ENCODE peak calls at places on chromosome 16, in eight cellular contexts. One of them, this sample, is unnamed.
A peak's percentile ranks its signal among the peaks of the same experiment; 100 is the strongest.

GRCh38 chr16:72380283-72380682 is 208.3 kb upstream of the PMFBP1 start:
- DNase-seq in adrenal gland: no peak
- DNase-seq in tibial nerve: no peak
- DNase-seq in IMR-90: no peak
- DNase-seq in A549: no peak
- DNase-seq in testis: no peak
- DNase-seq in K562: no peak
- DNase-seq in lower leg skin: no peak
- DNase-seq in this sample: no peak

GRCh38 chr16:30053376-30054015 is 12.1 kb upstream of the ALDOA start:
- DNase-seq in adrenal gland: no peak
- DNase-seq in tibial nerve: no peak
- DNase-seq in IMR-90: peak; percentile 57
- DNase-seq in A549: no peak
- DNase-seq in testis: no peak
- DNase-seq in K562: no peak
- DNase-seq in lower leg skin: no peak
- DNase-seq in this sample: no peak

GRCh38 chr16:72711823-72712222 is 336.1 kb downstream of the ZFHX3 start:
- DNase-seq in adrenal gland: no peak
- DNase-seq in tibial nerve: no peak
- DNase-seq in IMR-90: no peak
- DNase-seq in A549: no peak
- DNase-seq in testis: no peak
- DNase-seq in K562: no peak
- DNase-seq in lower leg skin: no peak
- DNase-seq in this sample: peak; percentile 1

GRCh38 chr16:29962344-29962994 is 590 bp downstream of the TMEM219 start:
- DNase-seq in adrenal gland: no peak
- DNase-seq in tibial nerve: peak; percentile 20
- DNase-seq in IMR-90: peak; percentile 27
- DNase-seq in A549: peak; percentile 30
- DNase-seq in testis: peak; percentile 29
- DNase-seq in K562: peak; percentile 20
- DNase-seq in lower leg skin: no peak
- DNase-seq in this sample: no peak

GRCh38 chr16:70402916-70403659 is 35.8 kb downstream of the ST3GAL2 start:
- DNase-seq in adrenal gland: no peak
- DNase-seq in tibial nerve: no peak
- DNase-seq in IMR-90: peak; percentile 63
- DNase-seq in A549: no peak
- DNase-seq in testis: no peak
- DNase-seq in K562: no peak
- DNase-seq in lower leg skin: no peak
- DNase-seq in this sample: no peak

GRCh38 chr16:15493416-15494181 is 59.2 kb downstream of the BMERB1 start:
- DNase-seq in adrenal gland: no peak
- DNase-seq in tibial nerve: no peak
- DNase-seq in IMR-90: peak; percentile 52
- DNase-seq in A549: no peak
- DNase-seq in testis: no peak
- DNase-seq in K562: no peak
- DNase-seq in lower leg skin: no peak
- DNase-seq in this sample: no peak

GRCh38 chr16:12426122-12426521 is 377.6 kb downstream of the CPPED1 start:
- DNase-seq in adrenal gland: no peak
- DNase-seq in tibial nerve: no peak
- DNase-seq in IMR-90: peak; percentile 26
- DNase-seq in A549: no peak
- DNase-seq in testis: no peak
- DNase-seq in K562: peak; percentile 65
- DNase-seq in lower leg skin: no peak
- DNase-seq in this sample: no peak

GRCh38 chr16:57666353-57667068 is 1.6 kb upstream of the ADGRG3 start:
- DNase-seq in adrenal gland: no peak
- DNase-seq in tibial nerve: no peak
- DNase-seq in IMR-90: no peak
- DNase-seq in A549: no peak
- DNase-seq in testis: no peak
- DNase-seq in K562: no peak
- DNase-seq in lower leg skin: no peak
- DNase-seq in this sample: no peak

GRCh38 chr16:71807905-71808592 is 585 bp downstream of the AP1G1 start:
- DNase-seq in adrenal gland: peak; percentile 49
- DNase-seq in tibial nerve: no peak
- DNase-seq in IMR-90: peak; percentile 21
- DNase-seq in A549: peak; percentile 40
- DNase-seq in testis: peak; percentile 66
- DNase-seq in K562: peak; percentile 78
- DNase-seq in lower leg skin: peak; percentile 19
- DNase-seq in this sample: peak; percentile 91

GRCh38 chr16:11395008-11395948 is 50.0 kb downstream of the RMI2 start:
- DNase-seq in adrenal gland: no peak
- DNase-seq in tibial nerve: no peak
- DNase-seq in IMR-90: no peak
- DNase-seq in A549: no peak
- DNase-seq in testis: no peak
- DNase-seq in K562: no peak
- DNase-seq in lower leg skin: no peak
- DNase-seq in this sample: no peak

GRCh38 chr16:63702981-63703590 is 1418.8 kb downstream of the CDH11 start:
- DNase-seq in adrenal gland: no peak
- DNase-seq in tibial nerve: no peak
- DNase-seq in IMR-90: no peak
- DNase-seq in A549: no peak
- DNase-seq in testis: no peak
- DNase-seq in K562: peak; percentile 2
- DNase-seq in lower leg skin: no peak
- DNase-seq in this sample: no peak

GRCh38 chr16:12455287-12455798 is 348.3 kb downstream of the CPPED1 start:
- DNase-seq in adrenal gland: peak; percentile 33
- DNase-seq in tibial nerve: peak; percentile 17
- DNase-seq in IMR-90: peak; percentile 55
- DNase-seq in A549: peak; percentile 62
- DNase-seq in testis: peak; percentile 75
- DNase-seq in K562: peak; percentile 65
- DNase-seq in lower leg skin: no peak
- DNase-seq in this sample: peak; percentile 49

GRCh38 chr16:2152695-2153506 is 2.7 kb upstream of the TRAF7 start:
- DNase-seq in adrenal gland: no peak
- DNase-seq in tibial nerve: no peak
- DNase-seq in IMR-90: no peak
- DNase-seq in A549: peak; percentile 63
- DNase-seq in testis: no peak
- DNase-seq in K562: peak; percentile 62
- DNase-seq in lower leg skin: no peak
- DNase-seq in this sample: peak; percentile 58

GRCh38 chr16:78122774-78123315 is 23.4 kb downstream of the WWOX start:
- DNase-seq in adrenal gland: peak; percentile 33
- DNase-seq in tibial nerve: no peak
- DNase-seq in IMR-90: peak; percentile 53
- DNase-seq in A549: peak; percentile 46
- DNase-seq in testis: peak; percentile 56
- DNase-seq in K562: peak; percentile 37
- DNase-seq in lower leg skin: no peak
- DNase-seq in this sample: peak; percentile 55

GRCh38 chr16:26457061-26457460 is 609.7 kb upstream of the C16orf82 start:
- DNase-seq in adrenal gland: no peak
- DNase-seq in tibial nerve: no peak
- DNase-seq in IMR-90: no peak
- DNase-seq in A549: no peak
- DNase-seq in testis: no peak
- DNase-seq in K562: no peak
- DNase-seq in lower leg skin: no peak
- DNase-seq in this sample: no peak

GRCh38 chr16:20847577-20847976 is 41.2 kb downstream of the REXO5 start:
- DNase-seq in adrenal gland: no peak
- DNase-seq in tibial nerve: no peak
- DNase-seq in IMR-90: no peak
- DNase-seq in A549: no peak
- DNase-seq in testis: no peak
- DNase-seq in K562: no peak
- DNase-seq in lower leg skin: no peak
- DNase-seq in this sample: no peak

GRCh38 chr16:4370570-4371480 is 823 bp upstream of the VASN start:
- DNase-seq in adrenal gland: peak; percentile 77
- DNase-seq in tibial nerve: peak; percentile 70
- DNase-seq in IMR-90: peak; percentile 93
- DNase-seq in A549: no peak
- DNase-seq in testis: peak; percentile 79
- DNase-seq in K562: peak; percentile 91
- DNase-seq in lower leg skin: no peak
- DNase-seq in this sample: peak; percentile 25

GRCh38 chr16:4313563-4314531 is 2.0 kb upstream of the GLIS2 start:
- DNase-seq in adrenal gland: peak; percentile 82
- DNase-seq in tibial nerve: no peak
- DNase-seq in IMR-90: no peak
- DNase-seq in A549: peak; percentile 95
- DNase-seq in testis: no peak
- DNase-seq in K562: peak; percentile 85
- DNase-seq in lower leg skin: no peak
- DNase-seq in this sample: peak; percentile 68

DNA sequence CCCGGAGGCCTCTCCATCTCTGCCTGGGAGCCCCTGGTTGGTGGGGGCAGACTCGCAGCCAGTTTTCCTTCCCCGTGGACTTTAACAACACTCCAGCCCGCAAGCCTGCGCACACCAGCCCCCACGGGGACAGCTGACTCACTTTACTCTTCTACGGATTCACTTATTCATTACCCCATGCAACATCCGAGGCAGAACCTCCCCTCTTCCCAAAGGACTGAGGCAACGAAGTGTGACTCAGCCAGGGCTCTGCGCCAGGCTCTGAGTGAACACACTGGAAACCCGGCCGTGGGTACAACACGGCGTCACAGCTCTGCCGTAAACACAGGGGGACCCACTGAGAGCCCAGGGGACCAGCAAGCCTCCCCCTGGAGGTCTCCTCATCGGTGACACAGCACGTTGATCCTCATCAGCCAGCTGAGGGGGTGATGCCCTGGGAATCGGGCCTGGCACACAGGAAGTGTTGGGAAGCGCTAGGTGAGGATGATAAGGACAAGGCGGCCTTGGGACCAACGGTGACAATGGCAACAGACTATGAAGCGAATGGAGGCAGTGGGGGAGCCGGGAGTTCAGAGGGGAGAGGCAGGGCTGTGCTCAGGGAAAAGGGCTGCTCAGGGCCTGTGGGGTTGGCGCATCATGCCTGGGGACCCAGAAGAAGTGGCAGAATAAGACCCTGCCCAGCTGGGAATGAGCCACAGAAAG is 14.6 kb downstream of the COTL1 start:
- DNase-seq in adrenal gland: peak; percentile 95
- DNase-seq in tibial nerve: peak; percentile 88
- DNase-seq in IMR-90: peak; percentile 99
- DNase-seq in A549: peak; percentile 85
- DNase-seq in testis: peak; percentile 44
- DNase-seq in K562: peak; percentile 46
- DNase-seq in lower leg skin: peak; percentile 79
- DNase-seq in this sample: no peak
- TF ChIP-seq POLR2A in adrenal gland: no peak
- TF ChIP-seq POLR2A in tibial nerve: peak; percentile 32
- TF ChIP-seq POLR2A in IMR-90: no peak
- TF ChIP-seq POLR2A in A549: no peak
- TF ChIP-seq POLR2A in testis: no peak
- TF ChIP-seq POLR2A in K562: no peak
- TF ChIP-seq POLR2A in lower leg skin: no peak
- TF ChIP-seq POLR2A in this sample: no peak

DNA sequence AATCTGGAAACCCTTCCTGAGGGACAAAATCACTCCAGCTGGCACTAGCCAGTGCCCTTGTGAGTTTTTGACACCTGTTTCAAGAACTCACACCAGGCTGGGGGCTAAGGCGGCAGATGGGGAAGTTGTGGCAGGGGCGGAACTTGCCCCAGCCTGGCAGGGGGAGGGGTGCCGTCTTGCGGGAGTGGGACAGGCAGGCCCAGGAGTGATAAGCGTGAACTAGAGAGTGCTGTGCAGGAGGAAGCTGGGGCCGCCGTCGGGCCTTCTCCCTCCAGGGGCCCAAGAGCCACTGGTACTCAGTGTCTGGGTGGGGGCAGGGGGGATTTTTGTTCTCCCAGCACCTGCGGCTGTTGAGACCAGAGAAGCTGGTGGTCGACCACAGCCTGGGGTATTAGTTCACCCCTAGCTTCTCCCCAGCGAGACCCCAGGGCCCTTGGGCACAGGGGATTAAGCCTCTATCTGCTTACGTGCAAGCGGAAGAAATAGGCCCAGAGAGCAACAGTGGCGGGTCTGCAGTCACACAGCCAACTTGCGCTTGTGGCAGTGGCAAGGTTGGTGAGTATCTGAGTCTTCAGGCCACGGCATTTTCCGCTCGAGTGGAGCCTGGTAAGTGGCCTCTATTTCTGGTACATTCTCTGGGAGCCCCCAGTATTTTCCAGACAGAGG is 40.1 kb upstream of the PLCG2 start:
- DNase-seq in adrenal gland: peak; percentile 51
- DNase-seq in tibial nerve: peak; percentile 23
- DNase-seq in IMR-90: no peak
- DNase-seq in A549: no peak
- DNase-seq in testis: peak; percentile 26
- DNase-seq in K562: peak; percentile 64
- DNase-seq in lower leg skin: no peak
- DNase-seq in this sample: peak; percentile 49
- TF ChIP-seq POLR2A in adrenal gland: no peak
- TF ChIP-seq POLR2A in tibial nerve: no peak
- TF ChIP-seq POLR2A in IMR-90: no peak
- TF ChIP-seq POLR2A in A549: no peak
- TF ChIP-seq POLR2A in testis: no peak
- TF ChIP-seq POLR2A in K562: no peak
- TF ChIP-seq POLR2A in lower leg skin: no peak
- TF ChIP-seq POLR2A in this sample: peak; percentile 34

GRCh38 chr16:28623172-28623711 is 13.4 kb upstream of the SULT1A1 start:
- DNase-seq in adrenal gland: peak; percentile 58
- DNase-seq in tibial nerve: no peak
- DNase-seq in IMR-90: no peak
- DNase-seq in A549: peak; percentile 32
- DNase-seq in testis: peak; percentile 53
- DNase-seq in K562: no peak
- DNase-seq in lower leg skin: no peak
- DNase-seq in this sample: peak; percentile 57
- TF ChIP-seq POLR2A in adrenal gland: no peak
- TF ChIP-seq POLR2A in tibial nerve: no peak
- TF ChIP-seq POLR2A in IMR-90: no peak
- TF ChIP-seq POLR2A in A549: no peak
- TF ChIP-seq POLR2A in testis: no peak
- TF ChIP-seq POLR2A in K562: no peak
- TF ChIP-seq POLR2A in lower leg skin: no peak
- TF ChIP-seq POLR2A in this sample: peak; percentile 53

GRCh38 chr16:65480276-65480675 is 358.4 kb upstream of the CDH11 start:
- DNase-seq in adrenal gland: no peak
- DNase-seq in tibial nerve: no peak
- DNase-seq in IMR-90: no peak
- DNase-seq in A549: no peak
- DNase-seq in testis: no peak
- DNase-seq in K562: no peak
- DNase-seq in lower leg skin: no peak
- DNase-seq in this sample: no peak
- TF ChIP-seq POLR2A in adrenal gland: no peak
- TF ChIP-seq POLR2A in tibial nerve: no peak
- TF ChIP-seq POLR2A in IMR-90: no peak
- TF ChIP-seq POLR2A in A549: no peak
- TF ChIP-seq POLR2A in testis: no peak
- TF ChIP-seq POLR2A in K562: no peak
- TF ChIP-seq POLR2A in lower leg skin: no peak
- TF ChIP-seq POLR2A in this sample: no peak

This sample was measured in erythroblast.